ENCODE peak calls at places on chromosomes 13 and 19, in six cellular contexts. W is HepG2, N is WTC11, M is A549, F is endothelial cell of umbilical vein, C is K562. U is an unnamed sample.

GRCh38 chr19:28435551-28436261 is 777.2 kb downstream of the UQCRFS1 start:
- DNase-seq in W (no peak), N (no peak), M (no peak), F (no peak), C (no peak), U (no peak)

GRCh38 chr19:44808463-44809371 is at the start of gene BCAM:
- DNase-seq in W (peak; percentile 65), N (peak; percentile 70), M (peak; percentile 93), F (peak; percentile 49), C (peak; percentile 89), U (peak; percentile 87)

GRCh38 chr13:40667622-40667978 is 1.2 kb upstream of the FOXO1 start:
- DNase-seq in W (no peak), N (peak; percentile 45), M (no peak), F (peak; percentile 35), C (no peak), U (no peak)

GRCh38 chr19:50569023-50569697 is 925 bp upstream of the LRRC4B start:
- DNase-seq in W (no peak), N (no peak), M (no peak), F (no peak), C (no peak), U (no peak)

GRCh38 chr13:37870895-37871550 is 1.5 kb upstream of the TRPC4 start:
- DNase-seq in W (no peak), N (peak; percentile 17), M (no peak), F (no peak), C (no peak), U (no peak)

GRCh38 chr13:30446122-30446500 is 19.6 kb downstream of the HMGB1 start:
- DNase-seq in W (no peak), N (no peak), M (no peak), F (no peak), C (no peak), U (no peak)

GRCh38 chr19:7989071-7989575 is 16.3 kb downstream of the ELAVL1 start:
- DNase-seq in W (no peak), N (no peak), M (no peak), F (no peak), C (no peak), U (no peak)

GRCh38 chr19:1252818-1253513 is 4.6 kb downstream of the MIDN start:
- DNase-seq in W (peak; percentile 82), N (no peak), M (no peak), F (peak; percentile 88), C (peak; percentile 72), U (no peak)

GRCh38 chr13:27245610-27246009 is 5.7 kb upstream of the RPL21 start:
- DNase-seq in W (no peak), N (no peak), M (no peak), F (no peak), C (no peak), U (no peak)

GRCh38 chr19:15871570-15871969 is 26.3 kb downstream of the CYP4F2 start:
- DNase-seq in W (no peak), N (peak; percentile 59), M (no peak), F (no peak), C (peak; percentile 59), U (no peak)

GRCh38 chr13:114142137-114142550 is 9.7 kb upstream of the RASA3 start:
- DNase-seq in W (no peak), N (peak; percentile 7), M (no peak), F (no peak), C (no peak), U (no peak)

GRCh38 chr19:31350693-31351211 is 1.5 kb upstream of the TSHZ3 start:
- DNase-seq in W (no peak), N (peak; percentile 51), M (no peak), F (no peak), C (peak; percentile 63), U (no peak)

GRCh38 chr19:17149393-17150135 is 65.6 kb upstream of the USE1 start:
- DNase-seq in W (no peak), N (no peak), M (no peak), F (no peak), C (no peak), U (no peak)
- TF ChIP-seq JUN in W (no peak), N (no peak), M (no peak), F (no peak), C (no peak), U (no peak)

GRCh38 chr13:62747152-62747551 is 1331.5 kb upstream of the PCDH20 start:
- DNase-seq in W (no peak), N (no peak), M (no peak), F (no peak), C (no peak), U (no peak)
- TF ChIP-seq JUN in W (no peak), N (no peak), M (no peak), F (no peak), C (no peak), U (no peak)

DNA sequence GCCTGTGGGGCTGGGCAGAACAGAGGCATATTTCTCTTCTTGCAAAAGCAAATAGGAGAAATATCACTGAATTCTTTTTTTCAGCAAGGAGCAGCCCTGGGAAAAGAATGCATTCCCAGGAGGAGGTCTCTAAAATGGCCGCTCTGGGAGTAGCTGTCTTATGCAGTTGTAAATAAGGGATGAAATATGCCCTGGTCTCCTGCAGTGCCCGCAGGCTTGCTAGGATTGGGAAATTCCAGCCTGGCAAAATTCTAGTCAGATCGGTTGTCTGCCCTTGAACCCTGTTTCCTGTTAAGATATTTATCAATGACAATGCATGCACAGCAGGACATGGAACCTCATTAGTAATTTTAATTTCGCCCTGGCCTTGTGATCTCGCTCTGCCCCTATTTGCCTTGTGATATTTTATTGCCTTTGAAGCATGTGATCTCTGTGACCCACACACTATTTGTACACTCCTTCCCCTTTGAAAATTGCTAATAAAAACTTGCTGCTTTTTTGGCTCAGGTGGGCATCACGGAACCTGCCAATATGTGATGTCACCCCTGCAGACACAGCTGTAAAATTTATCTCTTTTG is 1993.2 kb downstream of the PCDH9 start:
- DNase-seq in W (no peak), N (peak; percentile 27), M (no peak), F (no peak), C (no peak), U (peak; percentile 48)
- TF ChIP-seq JUN in W (no peak), N (no peak), M (no peak), F (no peak), C (no peak), U (no peak)

GRCh38 chr13:44668707-44669106 is 92.6 kb upstream of the TSC22D1 start:
- DNase-seq in W (no peak), N (no peak), M (no peak), F (peak; percentile 27), C (no peak), U (no peak)
- TF ChIP-seq JUN in W (no peak), N (no peak), M (no peak), F (no peak), C (no peak), U (no peak)

GRCh38 chr13:107141767-107142166 is 573.8 kb upstream of the ARGLU1 start:
- DNase-seq in W (no peak), N (no peak), M (no peak), F (no peak), C (no peak), U (no peak)

GRCh38 chr13:107138468-107138867 is 570.5 kb upstream of the ARGLU1 start:
- DNase-seq in W (no peak), N (no peak), M (no peak), F (no peak), C (no peak), U (no peak)

GRCh38 chr13:107138987-107139386 is 571.0 kb upstream of the ARGLU1 start:
- DNase-seq in W (no peak), N (no peak), M (no peak), F (peak; percentile 44), C (no peak), U (no peak)

DNA sequence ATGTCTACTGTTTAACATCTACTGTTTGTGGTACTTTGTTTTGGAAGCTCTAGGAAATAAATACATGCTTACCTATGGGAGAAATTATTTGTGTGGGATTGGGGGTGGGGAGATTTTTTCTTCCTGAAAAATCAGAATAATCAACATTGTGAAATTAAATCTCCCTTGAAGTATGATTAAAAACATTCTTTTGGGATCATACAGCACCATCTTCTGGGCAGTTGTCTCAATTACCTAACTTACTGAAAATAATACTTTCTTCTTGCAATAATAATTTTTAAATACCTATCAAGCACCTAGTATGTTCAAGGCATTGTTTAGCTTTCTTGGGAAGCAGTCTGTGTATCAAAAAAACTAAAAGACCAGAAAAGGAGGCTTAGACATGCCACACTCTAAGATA is 576.5 kb upstream of the ARGLU1 start:
- DNase-seq in W (no peak), N (no peak), M (no peak), F (peak; percentile 60), C (no peak), U (no peak)
- TF ChIP-seq JUN in W (no peak), N (no peak), M (no peak), F (no peak), C (no peak), U (no peak)

U was measured in H1.